ENCODE peak calls at places on chromosomes 12 and 14, in ten cellular contexts. J is lung, N is Peyer's patch, U is astrocyte of the cerebellum, D is brain microvascular endothelial cell, H is left lung, L is cardiac muscle cell, C is bronchial epithelial cell, R is thyroid gland, X is AG09309. P is an unnamed sample.

GRCh38 chr12:51631591-51631990 is 40.6 kb downstream of the SCN8A start:
- DNase-seq in N (no peak), H (no peak), D (peak), C (peak), U (peak), R (no peak), X (no peak), L (no peak), J (no peak), P (no peak)

GRCh38 chr14:104550849-104551728 is 28.5 kb upstream of the C14orf180 start:
- DNase-seq in D (no peak), L (no peak), C (no peak), R (no peak), N (peak), J (no peak), X (no peak), H (no peak), U (no peak), P (no peak)

GRCh38 chr14:102493585-102493984 is 16.0 kb downstream of the ANKRD9 start:
- DNase-seq in C (no peak), U (no peak), J (no peak), H (no peak), X (no peak), R (no peak), L (no peak), N (no peak), D (no peak), P (no peak)

GRCh38 chr14:85565862-85566296 is 35.9 kb downstream of the FLRT2 start:
- DNase-seq in J (no peak), L (no peak), U (no peak), D (no peak), C (peak), H (no peak), N (no peak), R (no peak), X (no peak), P (no peak)

GRCh38 chr14:59018460-59018859 is 170.0 kb upstream of the DAAM1 start:
- DNase-seq in U (no peak), C (no peak), X (no peak), J (no peak), L (no peak), D (no peak), R (no peak), N (no peak), H (no peak), P (no peak)

GRCh38 chr14:43894534-43894933 is 612.5 kb downstream of the FSCB start:
- DNase-seq in J (no peak), C (peak), H (no peak), X (no peak), L (peak), D (no peak), R (no peak), U (no peak), N (no peak), P (no peak)

GRCh38 chr14:73786942-73787759 is 64.5 kb upstream of the PTGR2 start:
- DNase-seq in N (peak), L (peak), D (no peak), C (no peak), H (peak), X (no peak), J (peak), U (no peak), R (peak), P (no peak)

GRCh38 chr12:10361084-10361483 is 28.8 kb downstream of the KLRK1 start:
- DNase-seq in C (peak), R (no peak), N (no peak), J (no peak), H (no peak), L (no peak), D (no peak), X (no peak), U (no peak), P (no peak)

GRCh38 chr12:102824218-102824835 is 92.7 kb downstream of the PAH start:
- DNase-seq in X (no peak), J (no peak), R (peak), H (peak), U (no peak), L (peak), C (peak), D (peak), N (no peak), P (no peak)

GRCh38 chr12:96108321-96108720 is 72.9 kb upstream of the LTA4H start:
- DNase-seq in L (no peak), J (peak), U (no peak), D (no peak), R (no peak), H (peak), X (no peak), C (no peak), N (peak), P (no peak)

GRCh38 chr14:104975481-104976197 is 2.5 kb downstream of the AHNAK2 start:
- DNase-seq in X (no peak), R (no peak), N (no peak), D (no peak), H (no peak), J (no peak), L (peak), U (no peak), C (no peak), P (no peak)

GRCh38 chr14:104749111-104749649 is 3.8 kb upstream of the SIVA1 start:
- DNase-seq in L (no peak), H (no peak), N (peak), R (no peak), U (peak), X (peak), C (peak), D (no peak), J (no peak), P (no peak)

GRCh38 chr12:46373303-46374182 is 970 bp upstream of the SLC38A2 start:
- DNase-seq in H (peak), L (peak), X (no peak), N (peak), C (no peak), D (no peak), R (peak), U (no peak), J (peak), P (no peak)

GRCh38 chr12:108365324-108365723 is 26.2 kb upstream of the CMKLR1 start:
- DNase-seq in X (no peak), U (no peak), R (no peak), C (no peak), H (no peak), J (no peak), L (no peak), N (no peak), D (no peak), P (no peak)

GRCh38 chr14:59464651-59465569 is at the start of gene GPR135:
- DNase-seq in L (peak), X (no peak), J (peak), D (no peak), N (peak), R (peak), U (no peak), H (peak), C (no peak), P (no peak)

GRCh38 chr14:105171004-105171673 is 2.6 kb upstream of the JAG2 start:
- DNase-seq in X (no peak), U (no peak), H (no peak), R (no peak), L (peak), N (no peak), J (no peak), D (no peak), C (no peak), P (no peak)

GRCh38 chr12:69698054-69698453 is 1.0 kb downstream of the BEST3 start:
- DNase-seq in H (no peak), C (no peak), J (no peak), R (no peak), L (no peak), X (no peak), U (no peak), D (no peak), N (no peak), P (no peak)

GRCh38 chr12:50845021-50845647 is 2.4 kb downstream of the TMPRSS12 start:
- DNase-seq in J (no peak), D (no peak), C (peak), X (no peak), N (no peak), R (no peak), U (no peak), L (no peak), H (no peak), P (no peak)

GRCh38 chr14:100778078-100778927 is 47.6 kb upstream of the MEG3 start:
- DNase-seq in L (peak), N (peak), X (no peak), R (no peak), H (no peak), U (no peak), C (no peak), J (no peak), D (no peak), P (no peak)

GRCh38 chr12:40375076-40375475 is 150.3 kb downstream of the LRRK2 start:
- DNase-seq in N (no peak), R (no peak), X (no peak), D (no peak), U (no peak), C (peak), L (no peak), J (no peak), H (no peak), P (no peak)

GRCh38 chr12:87344699-87345098 is 684.5 kb downstream of the C12orf50 start:
- DNase-seq in R (no peak), N (no peak), X (no peak), D (no peak), C (peak), U (no peak), J (no peak), H (no peak), L (no peak), P (no peak)

GRCh38 chr14:101192661-101193000 is 289.1 kb upstream of the RTL1 start:
- DNase-seq in X (no peak), H (no peak), R (no peak), C (no peak), D (no peak), L (no peak), N (peak), U (no peak), J (no peak), P (no peak)

GRCh38 chr14:88385212-88386101 is at the start of gene SPATA7:
- DNase-seq in L (peak), C (peak), R (peak), J (peak), N (peak), D (peak), H (peak), U (peak), X (peak), P (peak)

GRCh38 chr12:68623059-68623458 is 12.4 kb downstream of the RAP1B start:
- DNase-seq in U (no peak), D (no peak), X (no peak), J (no peak), R (no peak), C (no peak), L (no peak), N (no peak), H (no peak), P (no peak)

GRCh38 chr12:125533434-125534029 is 468.3 kb downstream of the AACS start:
- DNase-seq in R (peak), L (peak), C (no peak), J (no peak), H (no peak), U (peak), D (no peak), N (no peak), X (no peak), P (no peak)

GRCh38 chr12:46629331-46630229 is 196.2 kb downstream of the SLC38A4 start:
- DNase-seq in R (no peak), U (no peak), L (no peak), J (no peak), H (no peak), N (no peak), D (no peak), C (no peak), X (no peak), P (no peak)

GRCh38 chr12:110314308-110314707 is 33.3 kb downstream of the ATP2A2 start:
- DNase-seq in N (no peak), R (no peak), U (no peak), D (no peak), C (peak), L (no peak), X (peak), J (no peak), H (no peak), P (peak)

GRCh38 chr12:44804068-44804467 is 72.0 kb downstream of the NELL2 start:
- DNase-seq in L (no peak), R (no peak), X (no peak), J (no peak), N (no peak), U (no peak), C (no peak), H (no peak), D (no peak), P (no peak)

DNA sequence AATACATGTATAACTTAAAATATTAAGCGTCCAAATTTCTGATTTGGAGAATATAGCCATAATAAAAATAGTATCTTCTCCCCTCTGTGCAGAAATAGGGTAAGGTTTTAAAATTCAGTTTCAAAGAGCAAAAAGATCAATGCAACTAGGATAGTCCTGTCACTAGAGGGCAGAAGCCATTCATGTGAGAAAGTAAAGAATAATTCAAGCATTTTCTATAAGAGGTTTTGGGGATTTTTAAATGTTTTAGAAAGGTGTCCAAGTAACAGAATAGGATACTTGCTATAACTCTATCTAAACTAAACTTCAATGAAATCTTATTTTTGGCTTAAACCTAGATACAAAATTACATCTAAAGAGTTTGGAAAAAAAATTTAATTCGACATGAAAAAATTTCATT is 50.3 kb downstream of the ADAMTS20 start:
- DNase-seq in N (no peak), X (peak), D (peak), L (peak), C (peak), U (peak), H (no peak), R (no peak), J (no peak), P (peak)
- TF ChIP-seq CTCF in N (no peak), X (peak), D (peak), L (peak), C (peak), U (peak), H (peak), R (no peak), J (no peak), P (peak)

DNA sequence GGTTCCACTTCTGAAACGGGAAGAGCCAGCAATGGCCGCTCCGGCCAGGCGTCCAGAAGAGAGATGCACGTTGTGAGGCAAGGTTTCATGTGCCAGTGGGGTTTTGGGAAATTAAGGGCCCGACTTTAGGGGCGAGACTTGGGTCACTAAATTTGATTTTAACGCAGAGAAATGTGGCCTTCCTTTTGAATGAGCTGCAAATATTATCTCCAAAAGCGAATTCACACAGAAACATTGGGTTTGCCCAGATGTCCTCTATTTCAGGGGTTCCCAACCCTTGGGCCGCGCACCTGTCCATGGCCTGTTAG is 2.3 kb upstream of the RNASE4 start:
- DNase-seq in R (no peak), D (no peak), C (no peak), U (no peak), J (no peak), L (no peak), X (no peak), H (no peak), N (no peak), P (no peak)
- H3K4me3 ChIP-seq in R (peak), D (peak), C (peak), U (peak), J (peak), L (peak), X (peak), H (peak), N (peak), P (peak)

GRCh38 chr14:67151082-67151666 is 38.1 kb upstream of the GARIN2 start:
- DNase-seq in R (no peak), H (no peak), L (no peak), D (no peak), N (no peak), J (no peak), X (no peak), C (no peak), U (no peak), P (no peak)
- TF ChIP-seq CTCF in R (no peak), H (no peak), L (peak), D (peak), N (no peak), J (no peak), X (peak), C (no peak), U (peak), P (no peak)

GRCh38 chr14:90454041-90455000 is 57.5 kb downstream of the CALM1 start:
- DNase-seq in D (peak), C (peak), L (peak), N (peak), R (peak), J (peak), U (peak), X (no peak), H (peak), P (no peak)
- H3K4me3 ChIP-seq in D (peak), C (peak), L (peak), N (peak), R (no peak), J (no peak), U (peak), X (no peak), H (peak), P (peak)

GRCh38 chr12:101698782-101699347 is 1.4 kb downstream of the CHPT1 start:
- DNase-seq in X (no peak), U (no peak), L (no peak), D (no peak), H (no peak), N (peak), J (no peak), C (no peak), R (peak), P (no peak)
- TF ChIP-seq CTCF in X (peak), U (peak), L (peak), D (peak), H (no peak), N (no peak), J (no peak), C (no peak), R (no peak), P (peak)

DNA sequence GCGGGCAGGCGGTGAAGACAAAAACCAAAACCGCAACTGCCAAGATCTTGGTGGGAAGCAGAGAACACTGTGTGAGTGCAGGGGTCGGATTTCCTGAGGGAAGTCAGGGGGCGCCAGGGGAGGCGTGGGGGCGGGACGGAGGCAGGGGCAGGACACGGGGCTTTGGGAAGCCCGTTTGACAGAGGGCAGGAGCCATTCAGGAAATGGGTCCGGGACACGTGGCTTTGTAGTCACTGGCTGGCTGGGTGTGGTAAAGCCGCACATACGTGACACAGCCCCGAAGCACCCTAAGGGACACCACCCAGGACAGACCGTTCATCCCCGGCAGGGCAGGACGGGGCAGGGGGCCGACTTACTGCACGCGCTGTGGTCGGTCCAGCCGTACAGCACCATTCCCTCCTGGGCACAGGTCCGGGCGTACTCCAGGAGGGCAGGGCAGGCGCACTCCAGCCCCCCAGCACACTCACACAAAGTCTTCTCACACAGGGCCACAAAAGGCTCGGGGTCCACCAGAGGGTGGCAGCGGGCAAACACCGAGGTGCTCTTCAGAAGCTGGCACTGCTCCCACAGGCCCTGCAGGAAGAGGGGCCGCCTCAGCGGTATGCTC is 49.4 kb downstream of the VWF start:
- DNase-seq in L (no peak), N (peak), C (no peak), D (no peak), U (no peak), J (peak), X (no peak), R (no peak), H (peak), P (no peak)
- H3K4me3 ChIP-seq in L (no peak), N (peak), C (no peak), D (peak), U (no peak), J (no peak), X (no peak), R (no peak), H (no peak), P (peak)

GRCh38 chr12:19223018-19223417 is 93.5 kb downstream of the PLEKHA5 start:
- DNase-seq in H (no peak), D (no peak), C (no peak), X (no peak), J (no peak), R (no peak), N (no peak), L (no peak), U (no peak), P (no peak)
- TF ChIP-seq CTCF in H (no peak), D (peak), C (no peak), X (peak), J (no peak), R (no peak), N (peak), L (peak), U (peak), P (no peak)

DNA sequence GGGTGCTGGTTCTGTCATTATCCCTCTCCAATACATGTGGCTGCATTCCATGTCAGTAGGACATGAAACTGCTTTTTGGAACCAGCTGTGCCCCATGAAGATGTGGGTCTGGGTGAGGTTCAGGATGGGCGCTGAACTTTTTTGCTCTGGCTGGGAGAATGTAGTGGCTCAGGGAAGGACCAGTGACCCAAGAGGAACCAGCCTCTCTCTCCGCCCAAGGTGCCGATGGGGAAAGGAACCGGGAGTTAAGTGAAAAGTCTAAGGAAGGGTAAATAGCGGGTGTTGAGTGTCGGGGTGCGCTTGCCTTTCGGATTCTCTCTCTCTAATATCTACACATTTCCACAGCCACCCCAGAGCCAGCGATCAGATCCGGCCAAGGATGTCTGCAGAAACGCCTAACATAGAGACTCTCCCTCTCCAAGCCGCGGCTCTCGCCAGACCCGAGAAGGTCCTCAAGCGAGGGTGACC is 7.8 kb downstream of the ARHGEF25 start:
- DNase-seq in J (no peak), X (no peak), H (no peak), C (no peak), D (no peak), U (no peak), L (peak), R (no peak), N (no peak), P (no peak)
- H3K4me3 ChIP-seq in J (no peak), X (no peak), H (no peak), C (no peak), D (no peak), U (no peak), L (no peak), R (no peak), N (no peak), P (no peak)

GRCh38 chr12:81615031-81615430 is 144.1 kb downstream of the PPFIA2 start:
- DNase-seq in C (no peak), U (peak), R (no peak), D (no peak), H (no peak), X (no peak), N (no peak), J (no peak), L (no peak), P (no peak)

DNA sequence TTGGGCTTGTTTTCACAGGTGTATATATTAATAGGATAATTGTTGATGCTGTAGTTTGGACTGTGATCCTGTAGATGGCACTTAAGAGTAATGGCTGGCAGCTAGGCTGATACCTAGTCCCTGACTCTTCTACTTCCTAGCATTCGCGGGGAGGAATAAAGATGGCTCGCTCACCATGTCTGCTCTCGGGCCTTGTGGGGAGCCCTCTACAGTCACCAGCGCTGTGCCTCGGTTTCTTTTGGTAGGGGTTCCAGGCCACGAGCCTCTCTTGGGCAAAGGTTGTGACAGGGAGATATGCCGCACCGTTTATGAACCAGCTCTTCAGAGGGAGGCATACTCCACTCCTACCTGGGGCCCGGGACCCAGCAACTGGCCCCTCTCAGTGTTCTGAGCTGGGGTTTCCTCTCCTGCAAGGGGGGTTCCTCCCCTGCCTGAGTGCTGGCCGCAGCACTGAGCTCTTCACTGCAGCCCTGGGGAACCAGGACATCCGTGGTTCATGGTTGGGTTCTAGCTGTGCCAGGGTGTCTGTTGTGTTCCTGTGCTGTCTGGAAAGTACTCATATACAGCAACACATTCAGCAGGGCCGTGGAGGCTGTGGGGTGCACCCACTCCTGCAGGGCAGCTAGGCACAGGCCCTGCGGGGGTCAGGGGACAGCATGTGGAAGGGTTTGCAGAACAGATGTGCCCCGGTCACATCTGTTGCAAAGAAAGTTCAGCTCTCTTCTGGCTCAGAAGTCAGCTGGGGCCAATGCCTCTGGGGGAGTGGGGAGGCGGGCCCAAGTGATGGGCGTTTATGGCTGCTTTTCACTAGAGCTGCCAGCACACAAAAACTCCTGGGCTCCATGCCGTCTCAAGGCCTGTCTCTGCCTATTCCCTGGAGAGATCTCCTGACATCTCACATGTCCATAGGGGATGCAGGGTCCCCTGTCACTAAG is 147.9 kb downstream of the PPFIA2 start:
- DNase-seq in H (no peak), J (no peak), C (peak), L (peak), X (no peak), D (no peak), R (no peak), U (no peak), N (no peak), P (no peak)
- TF ChIP-seq CTCF in H (no peak), J (no peak), C (peak), L (peak), X (peak), D (peak), R (no peak), U (peak), N (no peak), P (peak)